ENCODE peak calls at places on chromosomes 7 and 10, in six cellular contexts. A is astrocyte, R is lower leg skin, N is heart left ventricle, Q is NB4, H is ascending aorta. U is an unnamed sample.

GRCh38 chr10:32445740-32446615 is at the start of gene CCDC7:
- DNase-seq in A (peak), R (peak), N (peak), Q (peak), H (peak), U (peak)

GRCh38 chr10:132165416-132165980 is 21.2 kb upstream of the DPYSL4 start:
- DNase-seq in A (no peak), R (no peak), N (peak), Q (no peak), H (no peak), U (no peak)

GRCh38 chr10:19505320-19506092 is 310.7 kb upstream of the PLXDC2 start:
- DNase-seq in A (no peak), R (no peak), N (no peak), Q (no peak), H (no peak), U (no peak)

GRCh38 chr7:46286957-46287356 is 365.9 kb upstream of the IGFBP3 start:
- DNase-seq in A (no peak), R (no peak), N (no peak), Q (no peak), H (no peak), U (no peak)

GRCh38 chr10:24383681-24384106 is 174.8 kb downstream of the KIAA1217 start:
- DNase-seq in A (peak), R (peak), N (peak), Q (peak), H (peak), U (peak)

GRCh38 chr10:104614245-104614831 is 26.8 kb upstream of the SORCS3 start:
- DNase-seq in A (no peak), R (no peak), N (no peak), Q (peak), H (no peak), U (no peak)

GRCh38 chr7:31488562-31489203 is 25.2 kb upstream of the ITPRID1 start:
- DNase-seq in A (peak), R (no peak), N (no peak), Q (peak), H (no peak), U (no peak)

GRCh38 chr7:96120856-96121255 is 201.0 kb downstream of the SLC25A13 start:
- DNase-seq in A (no peak), R (no peak), N (no peak), Q (no peak), H (no peak), U (no peak)

GRCh38 chr10:5565671-5566581 is 41.2 kb downstream of the CALML3 start:
- DNase-seq in A (peak), R (no peak), N (no peak), Q (no peak), H (peak), U (peak)

GRCh38 chr7:21915140-21915539 is 30.6 kb downstream of the CDCA7L start:
- DNase-seq in A (no peak), R (no peak), N (no peak), Q (no peak), H (no peak), U (no peak)
- H3K4me3 ChIP-seq in A (no peak), R (no peak), N (no peak), Q (no peak), H (no peak), U (no peak)

GRCh38 chr7:140631602-140632001 is 9.0 kb downstream of the DENND2A start:
- DNase-seq in A (no peak), R (peak), N (no peak), Q (no peak), H (no peak), U (no peak)

GRCh38 chr7:140638311-140638791 is 2.3 kb downstream of the DENND2A start:
- DNase-seq in A (peak), R (peak), N (no peak), Q (no peak), H (peak), U (peak)

GRCh38 chr7:140635345-140635744 is 5.3 kb downstream of the DENND2A start:
- DNase-seq in A (no peak), R (no peak), N (no peak), Q (no peak), H (no peak), U (no peak)

GRCh38 chr7:140639366-140640053 is 1.1 kb downstream of the DENND2A start:
- DNase-seq in A (peak), R (no peak), N (peak), Q (no peak), H (no peak), U (peak)

GRCh38 chr7:140635821-140636220 is 4.8 kb downstream of the DENND2A start:
- DNase-seq in A (no peak), R (no peak), N (no peak), Q (no peak), H (no peak), U (no peak)
- TF ChIP-seq CTCF in A (no peak), R (no peak), N (no peak), Q (no peak), H (no peak), U (no peak)

GRCh38 chr10:79004311-79004710 is 64.5 kb upstream of the ZMIZ1 start:
- DNase-seq in A (no peak), R (no peak), N (no peak), Q (no peak), H (no peak), U (no peak)
- H3K4me3 ChIP-seq in A (no peak), R (no peak), N (no peak), Q (no peak), H (no peak), U (no peak)

GRCh38 chr10:123272171-123272570 is 118.0 kb downstream of the BUB3 start:
- DNase-seq in A (no peak), R (no peak), N (no peak), Q (peak), H (no peak), U (no peak)
- TF ChIP-seq CTCF in A (no peak), R (no peak), N (no peak), Q (peak), H (no peak), U (no peak)

DNA sequence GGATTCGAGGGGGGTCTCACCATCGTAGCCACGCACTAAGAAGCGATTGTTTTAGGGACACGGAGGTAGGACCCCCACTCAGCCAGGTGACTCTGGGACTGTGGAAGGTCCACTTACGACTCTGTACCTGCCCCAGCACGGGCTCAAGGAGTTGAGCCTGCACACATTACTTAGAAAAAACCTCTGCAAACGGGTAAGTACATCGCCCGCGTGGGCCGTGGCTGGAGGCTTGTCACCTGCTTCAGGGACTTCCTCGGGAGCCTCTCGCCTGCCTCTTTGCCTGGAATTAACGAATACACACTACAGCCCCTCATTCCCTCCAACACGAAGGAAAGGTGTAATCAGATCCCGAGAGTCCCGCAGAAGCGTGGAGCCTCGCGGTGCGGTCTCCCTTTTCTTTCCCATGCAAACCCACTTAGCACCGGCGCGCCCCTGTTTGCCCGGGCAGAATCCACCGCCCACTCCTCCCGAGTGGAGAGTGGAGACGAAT is 818 bp downstream of the PODXL start:
- DNase-seq in A (no peak), R (no peak), N (no peak), Q (peak), H (no peak), U (no peak)
- H3K4me3 ChIP-seq in A (peak), R (peak), N (peak), Q (peak), H (peak), U (peak)

U was measured in suprapubic skin.